ENCODE peak calls at places on chromosomes 2 and 18, in seven cellular contexts. S, K, D, B, C, J and X are unnamed samples.

GRCh38 chr2:149928026-149928425 is 340.5 kb upstream of the MMADHC start:
- DNase-seq in D (no peak), K (no peak), J (no peak), C (no peak), B (no peak), S (no peak), X (no peak)

GRCh38 chr2:215664847-215665525 is 229.1 kb upstream of the FN1 start:
- DNase-seq in B (no peak), D (peak; percentile 90), S (no peak), J (no peak), K (no peak), C (no peak), X (peak; percentile 49)

GRCh38 chr2:206274434-206275273 is at the start of gene ZDBF2:
- DNase-seq in K (no peak), B (peak; percentile 48), D (peak; percentile 17), J (peak; percentile 73), C (peak; percentile 54), S (peak; percentile 56), X (peak; percentile 72)

GRCh38 chr2:197052371-197052770 is 125.9 kb upstream of the PGAP1 start:
- DNase-seq in B (no peak), S (no peak), J (no peak), C (no peak), D (no peak), K (no peak), X (no peak)

GRCh38 chr18:38237796-38238195 is 672.2 kb upstream of the CELF4 start:
- DNase-seq in K (no peak), B (no peak), C (no peak), S (no peak), J (no peak), D (no peak), X (no peak)

GRCh38 chr2:11419781-11420180 is 46.2 kb downstream of the E2F6 start:
- DNase-seq in J (no peak), C (no peak), K (no peak), B (no peak), S (no peak), D (peak; percentile 16), X (no peak)

GRCh38 chr2:144730711-144731110 is 210.8 kb upstream of the ZEB2 start:
- DNase-seq in K (no peak), D (no peak), S (no peak), B (no peak), J (no peak), C (no peak), X (no peak)

GRCh38 chr2:64212801-64213321 is 68.6 kb upstream of the PELI1 start:
- DNase-seq in C (no peak), K (no peak), J (no peak), D (peak; percentile 8), S (no peak), B (no peak), X (no peak)

GRCh38 chr18:26022585-26022984 is 67.8 kb downstream of the SS18 start:
- DNase-seq in K (no peak), J (no peak), B (no peak), D (no peak), S (no peak), C (no peak), X (no peak)

GRCh38 chr2:167733750-167734149 is 513.6 kb downstream of the STK39 start:
- DNase-seq in J (no peak), B (no peak), D (no peak), K (no peak), S (no peak), C (no peak), X (no peak)

GRCh38 chr2:30339071-30339470 is 107.7 kb downstream of the LBH start:
- DNase-seq in B (no peak), S (peak; percentile 45), J (no peak), K (no peak), D (no peak), C (no peak), X (no peak)

GRCh38 chr2:10278763-10279471 is 23.8 kb upstream of the HPCAL1 start:
- DNase-seq in D (no peak), C (no peak), J (no peak), B (no peak), K (no peak), S (no peak), X (no peak)

GRCh38 chr2:24463271-24463670 is 27.8 kb upstream of the NCOA1 start:
- DNase-seq in D (no peak), B (no peak), K (no peak), S (no peak), J (no peak), C (no peak), X (no peak)

GRCh38 chr2:151947524-151948165 is 119.4 kb upstream of the ARL5A start:
- DNase-seq in S (no peak), D (no peak), J (no peak), B (no peak), C (no peak), K (no peak), X (no peak)

GRCh38 chr18:3839481-3840075 is 389.6 kb downstream of the TGIF1 start:
- DNase-seq in C (no peak), S (no peak), K (no peak), J (no peak), D (no peak), B (no peak), X (no peak)

GRCh38 chr2:34475141-34475540 is 876.0 kb upstream of the FAM98A start:
- DNase-seq in D (no peak), C (no peak), K (no peak), S (no peak), J (no peak), B (no peak), X (no peak)

GRCh38 chr18:60875957-60876507 is 457.2 kb upstream of the CDH20 start:
- DNase-seq in K (no peak), S (no peak), B (no peak), C (no peak), J (no peak), D (no peak), X (no peak)

GRCh38 chr18:37566479-37567060 is 972 bp upstream of the CELF4 start:
- DNase-seq in K (no peak), D (no peak), J (no peak), B (no peak), C (no peak), S (no peak), X (no peak)

GRCh38 chr18:51339866-51340265 is 142.4 kb upstream of the MEX3C start:
- DNase-seq in D (no peak), K (no peak), C (no peak), S (no peak), J (no peak), B (no peak), X (no peak)

GRCh38 chr2:232498452-232498851 is 10.8 kb upstream of the ECEL1 start:
- DNase-seq in J (no peak), D (no peak), C (no peak), B (no peak), S (no peak), K (no peak), X (no peak)

GRCh38 chr2:128416366-128416765 is 97.7 kb upstream of the HS6ST1 start:
- DNase-seq in C (no peak), J (no peak), B (no peak), S (no peak), K (no peak), D (no peak), X (no peak)

GRCh38 chr2:128395640-128396499 is 77.2 kb upstream of the HS6ST1 start:
- DNase-seq in C (no peak), J (no peak), S (no peak), B (no peak), K (no peak), D (no peak), X (no peak)

GRCh38 chr18:38751897-38752296 is 1186.3 kb upstream of the CELF4 start:
- DNase-seq in D (no peak), C (no peak), K (no peak), S (no peak), J (no peak), B (no peak), X (no peak)

GRCh38 chr18:45386256-45386655 is 229.0 kb upstream of the SLC14A2 start:
- DNase-seq in C (no peak), D (no peak), S (no peak), K (no peak), B (no peak), J (peak; percentile 57), X (no peak)